ENCODE peak calls at places on chromosome 20, in five cellular contexts. T is PC-3, B is H9, A is OCI-LY7, U is astrocyte. H is an unnamed sample.
A peak's percentile ranks its signal among the peaks of the same experiment; 100 is the strongest.

GRCh38 chr20:11101243-11101642 is 427.4 kb upstream of the JAG1 start:
- DNase-seq in T (peak; percentile 65), B (no peak), A (no peak), U (no peak), H (no peak)

GRCh38 chr20:19079536-19080299 is 132.7 kb upstream of the SLC24A3 start:
- DNase-seq in T (peak; percentile 83), B (no peak), A (no peak), U (no peak), H (no peak)

GRCh38 chr20:35111141-35111888 is 18.7 kb upstream of the TRPC4AP start:
- DNase-seq in T (peak; percentile 58), B (no peak), A (no peak), U (peak; percentile 90), H (no peak)

GRCh38 chr20:24894488-24894887 is 54.6 kb upstream of the CST7 start:
- DNase-seq in T (no peak), B (no peak), A (no peak), U (no peak), H (no peak)

GRCh38 chr20:48618052-48618451 is 209.7 kb downstream of the PREX1 start:
- DNase-seq in T (no peak), B (no peak), A (no peak), U (no peak), H (no peak)

GRCh38 chr20:62183426-62184142 is 756 bp downstream of the MTG2 start:
- DNase-seq in T (no peak), B (no peak), A (no peak), U (no peak), H (no peak)

GRCh38 chr20:54153041-54153327 is 20.8 kb downstream of the CYP24A1 start:
- DNase-seq in T (no peak), B (no peak), A (no peak), U (no peak), H (no peak)

GRCh38 chr20:10784337-10785183 is 110.8 kb upstream of the JAG1 start:
- DNase-seq in T (no peak), B (no peak), A (no peak), U (no peak), H (no peak)

GRCh38 chr20:47164076-47164634 is 192.3 kb downstream of the ZMYND8 start:
- DNase-seq in T (no peak), B (no peak), A (no peak), U (no peak), H (no peak)

GRCh38 chr20:18805881-18806280 is 7.7 kb upstream of the SCP2D1 start:
- DNase-seq in T (peak; percentile 66), B (no peak), A (no peak), U (no peak), H (no peak)

DNA sequence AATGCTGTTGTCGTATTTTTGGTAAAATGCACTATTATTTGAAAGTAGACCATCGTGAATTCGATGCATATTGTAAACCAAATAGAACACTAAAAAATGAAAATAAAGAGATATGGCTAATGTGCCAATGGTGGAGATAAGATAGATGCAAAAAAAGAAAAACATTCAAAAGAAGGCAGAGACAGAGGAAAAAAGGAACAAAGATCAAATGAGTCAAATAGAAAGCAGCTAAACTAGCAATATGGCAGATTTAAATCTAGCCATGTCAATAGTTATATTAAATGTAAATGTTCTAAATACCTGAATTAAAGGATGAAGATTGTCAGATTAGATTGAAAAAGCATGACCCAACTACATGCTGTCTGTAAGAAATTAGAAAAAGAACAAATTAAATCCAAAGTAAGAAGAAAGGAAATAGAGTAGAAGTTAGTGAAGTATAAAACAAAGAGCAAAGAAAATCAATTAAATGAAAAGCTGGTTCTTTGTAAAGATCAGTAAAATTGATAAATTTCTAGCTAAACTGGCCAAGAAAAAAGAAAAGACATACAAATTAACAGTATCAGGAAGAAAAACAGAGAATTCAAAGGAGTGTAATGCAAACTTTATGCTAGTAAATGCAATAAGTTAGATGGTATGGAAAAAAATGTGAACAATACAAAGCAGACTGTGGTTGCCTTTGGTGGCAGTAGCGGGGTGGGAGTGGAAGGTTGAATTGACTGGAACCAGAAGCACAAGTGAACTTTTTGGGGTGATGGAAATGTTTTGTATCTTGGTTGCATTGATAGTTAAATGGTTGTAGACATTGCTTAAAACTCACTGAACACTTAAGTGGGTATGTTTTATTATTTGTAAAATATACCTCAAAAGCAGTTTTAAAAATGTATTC is 44.8 kb downstream of the PTPN1 start:
- DNase-seq in T (no peak), B (no peak), A (no peak), U (no peak), H (no peak)
- H3K79me2 ChIP-seq in T (peaks cover 29% of the 10 kb centered on the region), B (no peaks in the 10 kb centered on the region), A (no peaks in the 10 kb centered on the region), U (peaks cover 94% of the 10 kb centered on the region), H (peaks cover 98% of the 10 kb centered on the region)

GRCh38 chr20:63943007-63943807 is 13.0 kb downstream of the UCKL1 start:
- DNase-seq in T (no peak), B (no peak), A (no peak), U (no peak), H (no peak)

GRCh38 chr20:63945031-63945658 is 11.1 kb downstream of the UCKL1 start:
- DNase-seq in T (no peak), B (no peak), A (no peak), U (no peak), H (no peak)

GRCh38 chr20:63944078-63944941 is 11.9 kb downstream of the UCKL1 start:
- DNase-seq in T (no peak), B (no peak), A (no peak), U (no peak), H (no peak)

GRCh38 chr20:63942250-63943006 is 13.8 kb downstream of the UCKL1 start:
- DNase-seq in T (no peak), B (peak; percentile 92), A (peak; percentile 82), U (no peak), H (no peak)

GRCh38 chr20:63943808-63944077 is 12.5 kb downstream of the UCKL1 start:
- DNase-seq in T (no peak), B (no peak), A (no peak), U (no peak), H (no peak)
- H3K79me2 ChIP-seq in T (peaks cover 31% of the 10 kb centered on the region), B (peaks cover 3% of the 10 kb centered on the region), A (peaks cover 7% of the 10 kb centered on the region), U (peaks cover 39% of the 10 kb centered on the region), H (peaks cover 37% of the 10 kb centered on the region)

GRCh38 chr20:7586481-7586880 is 353.8 kb downstream of the HAO1 start:
- DNase-seq in T (no peak), B (no peak), A (no peak), U (no peak), H (no peak)
- H3K79me2 ChIP-seq in T (no peaks in the 10 kb centered on the region), B (no peaks in the 10 kb centered on the region), A (no peaks in the 10 kb centered on the region), U (no peaks in the 10 kb centered on the region), H (no peaks in the 10 kb centered on the region)

DNA sequence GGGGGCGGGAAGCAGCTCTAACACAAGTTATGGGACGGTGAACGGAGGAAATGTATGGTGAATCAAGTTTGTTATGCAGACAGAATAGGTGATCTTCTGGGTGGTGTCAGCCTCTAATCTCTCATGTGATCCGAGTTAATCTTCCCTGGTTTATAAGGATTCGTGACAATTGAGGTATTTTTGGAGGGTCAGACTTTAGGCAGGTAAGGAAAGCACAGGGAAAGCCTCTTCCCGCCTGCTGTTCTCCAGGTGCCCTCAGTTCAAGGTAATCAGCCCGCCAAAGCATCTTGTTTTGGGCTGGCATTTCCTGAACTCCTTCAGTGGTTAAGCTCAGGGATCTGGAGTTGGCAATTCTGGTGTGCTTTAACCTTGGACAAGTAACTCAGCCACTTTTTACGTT is 1.2 kb downstream of the CSTF1 start:
- DNase-seq in T (no peak), B (no peak), A (no peak), U (no peak), H (no peak)
- H3K79me2 ChIP-seq in T (peaks cover 76% of the 10 kb centered on the region), B (peaks cover 32% of the 10 kb centered on the region), A (peaks cover 70% of the 10 kb centered on the region), U (peaks cover 67% of the 10 kb centered on the region), H (peaks cover 95% of the 10 kb centered on the region)

DNA sequence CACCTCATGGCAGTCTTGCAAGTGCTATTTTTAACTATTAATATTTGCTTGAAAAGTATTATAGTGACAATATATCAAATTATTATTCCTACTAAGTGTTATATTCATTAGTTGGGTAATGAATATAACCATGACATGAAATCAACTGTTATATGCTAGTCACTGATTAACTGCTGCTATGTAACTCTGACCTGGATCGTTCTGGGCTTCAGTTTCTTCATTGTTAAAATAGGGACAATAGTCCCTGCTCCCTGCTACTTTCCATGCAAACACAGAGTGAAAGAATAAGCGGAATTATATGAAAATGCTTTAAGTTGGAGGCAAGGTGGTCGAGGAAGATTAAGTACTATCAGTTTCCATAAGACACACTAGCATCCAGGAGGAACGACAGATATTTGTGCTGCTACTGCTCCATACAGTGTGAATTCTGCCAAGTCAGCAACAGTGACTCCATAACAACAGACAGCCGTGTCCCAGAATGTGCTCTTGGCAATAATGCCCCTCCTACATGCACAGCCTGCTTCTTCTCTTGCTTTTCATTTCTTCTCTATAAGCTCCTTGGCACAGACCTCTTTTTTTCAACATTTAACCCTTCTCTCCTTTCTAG is 107.2 kb downstream of the CHD6 start:
- DNase-seq in T (no peak), B (no peak), A (no peak), U (no peak), H (no peak)
- H3K79me2 ChIP-seq in T (no peaks in the 10 kb centered on the region), B (no peaks in the 10 kb centered on the region), A (no peaks in the 10 kb centered on the region), U (no peaks in the 10 kb centered on the region), H (no peaks in the 10 kb centered on the region)

DNA sequence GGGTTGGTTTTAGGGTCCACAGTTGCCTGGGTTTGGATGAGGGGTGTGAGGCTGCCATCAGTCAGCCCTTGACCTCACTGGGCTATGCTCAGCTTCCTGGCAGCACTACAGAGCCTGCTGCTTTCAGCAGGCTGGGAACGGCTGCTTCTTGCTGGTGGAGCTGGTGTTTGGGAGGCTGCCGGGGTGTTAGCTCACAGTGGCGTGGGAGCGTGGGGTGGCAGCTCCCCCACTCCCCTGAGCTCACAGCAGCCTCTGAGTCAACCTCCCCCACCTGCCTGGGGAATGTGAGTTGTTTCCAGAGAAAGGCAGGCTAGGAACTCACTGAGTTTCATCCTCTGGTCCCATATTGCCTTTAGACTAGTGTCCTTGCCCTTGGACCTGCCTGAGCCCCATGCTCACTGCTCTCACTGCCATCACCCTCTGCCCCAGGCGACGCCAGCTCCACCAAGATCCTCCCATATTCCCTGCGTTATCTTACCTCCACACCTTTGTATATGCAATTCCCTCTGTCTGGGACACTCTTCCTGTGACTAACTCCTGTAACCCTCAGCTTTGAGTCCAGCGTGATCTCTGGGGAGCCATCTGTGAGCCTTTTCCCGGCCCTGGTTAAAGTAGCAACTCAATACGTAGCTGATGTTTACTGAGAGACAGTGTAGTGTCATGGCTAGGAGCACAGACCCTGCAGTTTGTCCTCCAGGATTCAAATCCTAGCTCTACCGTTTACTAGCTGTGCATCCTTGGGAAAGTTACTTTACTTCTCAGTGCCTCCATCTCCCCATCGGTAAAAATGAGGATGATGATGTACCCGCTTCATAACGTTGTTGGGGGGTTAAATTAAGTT is 34.8 kb downstream of the PPP1R16B start:
- DNase-seq in T (no peak), B (no peak), A (no peak), U (peak; percentile 2), H (no peak)
- H3K79me2 ChIP-seq in T (no peaks in the 10 kb centered on the region), B (no peaks in the 10 kb centered on the region), A (peaks cover 75% of the 10 kb centered on the region), U (no peaks in the 10 kb centered on the region), H (no peaks in the 10 kb centered on the region)

GRCh38 chr20:5171074-5171789 is 44.4 kb downstream of the CDS2 start:
- DNase-seq in T (no peak), B (peak; percentile 43), A (no peak), U (no peak), H (no peak)
- H3K79me2 ChIP-seq in T (peaks cover 32% of the 10 kb centered on the region), B (peaks cover 6% of the 10 kb centered on the region), A (no peaks in the 10 kb centered on the region), U (peaks cover 50% of the 10 kb centered on the region), H (peaks cover 21% of the 10 kb centered on the region)

GRCh38 chr20:36611625-36612024 is 6.0 kb downstream of the RAB5IF start:
- DNase-seq in T (no peak), B (no peak), A (no peak), U (no peak), H (no peak)
- H3K79me2 ChIP-seq in T (peaks cover 29% of the 10 kb centered on the region), B (peaks cover 11% of the 10 kb centered on the region), A (peaks cover 22% of the 10 kb centered on the region), U (peaks cover 25% of the 10 kb centered on the region), H (peaks cover 40% of the 10 kb centered on the region)